ENCODE peak calls at places on chromosomes 1 and 21, in ten cellular contexts. F is lung, P is HCT116, T is left lung, L is body of pancreas, M is upper lobe of right lung, W is AG04450, Y is breast epithelium, R is cardiac muscle cell, Q is fibroblast of lung. D is an unnamed sample.

GRCh38 chr1:32907435-32907834 is 6.2 kb upstream of the TMEM54 start:
- DNase-seq in T (no peak), W (no peak), Y (no peak), R (peak; percentile 62), F (no peak), P (no peak), M (no peak), Q (no peak), L (no peak), D (no peak)

GRCh38 chr21:33496345-33496744 is 4.8 kb upstream of the DNAJC28 start:
- DNase-seq in T (no peak), W (no peak), F (no peak), P (no peak), L (no peak), R (no peak), M (no peak), Y (no peak), Q (no peak), D (no peak)

GRCh38 chr21:45482899-45483821 is 59.1 kb downstream of the SLC19A1 start:
- DNase-seq in P (no peak), W (no peak), Y (no peak), Q (no peak), F (no peak), L (no peak), M (no peak), R (no peak), T (no peak), D (peak; percentile 52)

GRCh38 chr1:153610334-153611023 is 2.5 kb downstream of the S100A16 start:
- DNase-seq in M (no peak), L (no peak), Q (no peak), P (no peak), T (no peak), W (no peak), F (no peak), R (no peak), Y (no peak), D (no peak)

GRCh38 chr1:185539277-185539943 is 194.8 kb upstream of the HMCN1 start:
- DNase-seq in L (no peak), F (no peak), W (no peak), Q (no peak), R (no peak), M (no peak), T (no peak), Y (no peak), P (no peak), D (no peak)

GRCh38 chr1:18297896-18298648 is 182.7 kb upstream of the KLHDC7A start:
- DNase-seq in M (no peak), L (no peak), R (no peak), Y (no peak), T (no peak), F (no peak), W (no peak), P (no peak), Q (no peak), D (no peak)

GRCh38 chr1:209759829-209760359 is 4.0 kb downstream of the TRAF3IP3 start:
- DNase-seq in F (no peak), Q (no peak), R (no peak), L (no peak), W (no peak), Y (no peak), M (no peak), P (no peak), T (no peak), D (no peak)

GRCh38 chr1:245797592-245798366 is 643.0 kb downstream of the KIF26B start:
- DNase-seq in W (no peak), Y (no peak), F (no peak), T (no peak), R (peak; percentile 31), P (peak; percentile 34), M (no peak), Q (no peak), L (no peak), D (no peak)

GRCh38 chr1:209199371-209199770 is 384.1 kb upstream of the CAMK1G start:
- DNase-seq in Y (no peak), T (no peak), M (no peak), Q (no peak), W (no peak), F (no peak), L (no peak), R (no peak), P (no peak), D (no peak)

GRCh38 chr1:24289937-24290595 is 29.1 kb upstream of the GRHL3 start:
- DNase-seq in L (peak; percentile 68), P (no peak), Q (peak; percentile 97), R (no peak), M (peak; percentile 92), Y (peak; percentile 84), W (peak; percentile 43), F (peak; percentile 91), T (peak; percentile 82), D (no peak)

GRCh38 chr21:38848187-38848609 is 42.5 kb downstream of the ETS2 start:
- DNase-seq in Y (no peak), Q (peak; percentile 47), L (no peak), P (no peak), W (no peak), M (no peak), R (peak; percentile 63), F (no peak), T (no peak), D (no peak)

GRCh38 chr1:59013276-59013927 is 229.6 kb upstream of the JUN start:
- DNase-seq in L (peak; percentile 57), W (no peak), R (peak; percentile 27), M (no peak), Y (peak; percentile 22), Q (peak; percentile 36), F (no peak), T (no peak), P (no peak), D (no peak)

GRCh38 chr1:21027805-21028204 is 148.9 kb downstream of the EIF4G3 start:
- DNase-seq in F (no peak), W (no peak), P (no peak), R (no peak), T (no peak), Y (no peak), L (no peak), M (no peak), Q (no peak), D (no peak)

GRCh38 chr1:90712931-90713618 is 4.0 kb downstream of the BARHL2 start:
- DNase-seq in R (no peak), Y (no peak), Q (no peak), P (no peak), W (no peak), L (no peak), M (no peak), F (no peak), T (no peak), D (no peak)

GRCh38 chr1:206908038-206908437 is 10.8 kb downstream of the IL24 start:
- DNase-seq in W (no peak), M (no peak), Q (no peak), F (no peak), R (no peak), T (no peak), L (no peak), P (no peak), Y (no peak), D (no peak)
- H3K27ac ChIP-seq in W (no peak overlapping the region), M (no peak overlapping the region), Q (no peak overlapping the region), F (no peak overlapping the region), R (no peak overlapping the region), T (no peak overlapping the region), L (no peak overlapping the region), P (no peak overlapping the region), Y (no peak overlapping the region), D (peak overlapping the region; percentile 75)

GRCh38 chr21:26391166-26391565 is 181.9 kb downstream of the CYYR1 start:
- DNase-seq in P (no peak), R (no peak), W (no peak), T (no peak), M (no peak), Q (no peak), Y (no peak), L (no peak), F (no peak), D (no peak)
- H3K9me3 ChIP-seq in P (no peaks in the 10 kb centered on the region), R (no peaks in the 10 kb centered on the region), W (no peaks in the 10 kb centered on the region), T (no peaks in the 10 kb centered on the region), M (no peaks in the 10 kb centered on the region), Q (no peaks in the 10 kb centered on the region), Y (peaks cover 6% of the 10 kb centered on the region), L (no peaks in the 10 kb centered on the region), F (no peaks in the 10 kb centered on the region), D (no peaks in the 10 kb centered on the region)

GRCh38 chr1:158005249-158005648 is 11.8 kb downstream of the KIRREL1 start:
- DNase-seq in M (no peak), W (no peak), Y (no peak), P (no peak), T (no peak), Q (no peak), R (no peak), F (no peak), L (no peak), D (no peak)

GRCh38 chr1:158007180-158007579 is 13.7 kb downstream of the KIRREL1 start:
- DNase-seq in Y (no peak), F (no peak), Q (no peak), W (no peak), M (no peak), T (no peak), L (no peak), P (no peak), R (no peak), D (no peak)

GRCh38 chr1:158008630-158009029 is 15.2 kb downstream of the KIRREL1 start:
- DNase-seq in R (no peak), F (no peak), Q (no peak), T (no peak), W (no peak), L (no peak), Y (no peak), P (no peak), M (no peak), D (no peak)

GRCh38 chr1:158011714-158012113 is 18.3 kb downstream of the KIRREL1 start:
- DNase-seq in M (no peak), L (no peak), T (no peak), P (no peak), R (no peak), Y (no peak), F (no peak), Q (peak; percentile 61), W (no peak), D (no peak)

DNA sequence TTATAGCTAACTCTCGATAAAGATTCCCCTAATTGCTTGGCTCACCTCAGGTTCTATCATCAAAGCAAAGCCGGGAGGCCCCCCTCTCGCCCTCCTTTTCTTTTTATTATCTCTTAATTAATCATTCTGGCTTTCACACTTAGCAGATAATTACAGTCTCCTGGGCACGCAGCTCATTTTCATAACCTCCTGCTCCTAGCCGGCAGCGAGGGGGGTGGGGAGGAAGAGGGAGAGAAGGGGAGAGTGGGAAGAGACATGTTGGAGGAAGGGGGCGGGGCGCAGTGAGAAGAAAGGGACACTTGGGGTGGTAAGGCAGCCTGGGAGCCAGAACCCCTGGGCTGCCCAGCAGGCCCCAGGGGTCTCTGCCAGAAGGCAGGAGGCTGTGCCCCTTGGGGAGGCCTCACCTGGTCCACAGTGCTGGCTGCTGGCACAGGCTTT is 14.5 kb downstream of the KIRREL1 start:
- DNase-seq in R (no peak), T (no peak), W (no peak), Y (no peak), L (no peak), F (no peak), M (no peak), P (no peak), Q (no peak), D (no peak)
- H3K27ac ChIP-seq in R (peak overlapping the region; percentile 95), T (peak overlapping the region; percentile 94), W (peak overlapping the region; percentile 99), Y (peak overlapping the region; percentile 98), L (no peak overlapping the region), F (peak overlapping the region; percentile 28), M (peak overlapping the region; percentile 82), P (no peak overlapping the region), Q (peak overlapping the region; percentile 86), D (no peak overlapping the region)

DNA sequence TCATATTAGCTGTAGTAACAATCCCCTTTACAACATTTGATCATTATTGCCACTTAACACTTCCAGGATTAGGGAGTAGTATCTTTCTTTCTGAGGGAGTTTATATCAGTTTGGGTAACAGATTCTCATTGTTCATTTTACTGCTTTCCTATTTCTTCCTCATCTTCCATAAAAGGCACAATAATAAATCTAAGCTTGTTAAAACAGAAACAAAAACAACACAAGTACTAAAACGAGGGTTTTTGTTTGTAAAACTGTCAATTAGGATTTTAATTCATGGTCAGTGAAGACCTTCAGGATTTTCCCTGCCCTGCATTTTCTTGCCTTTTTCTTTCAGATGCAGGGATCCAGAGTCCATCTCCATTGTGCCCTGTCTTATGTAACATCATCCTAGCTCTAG is 29.5 kb downstream of the TMED5 start:
- DNase-seq in L (no peak), T (no peak), W (no peak), Q (no peak), M (no peak), R (no peak), P (no peak), F (no peak), Y (no peak), D (no peak)
- H3K9me3 ChIP-seq in L (no peaks in the 10 kb centered on the region), T (no peaks in the 10 kb centered on the region), W (no peaks in the 10 kb centered on the region), Q (no peaks in the 10 kb centered on the region), M (no peaks in the 10 kb centered on the region), R (no peaks in the 10 kb centered on the region), P (no peaks in the 10 kb centered on the region), F (no peaks in the 10 kb centered on the region), Y (no peaks in the 10 kb centered on the region), D (no peaks in the 10 kb centered on the region)